ENCODE peak calls at places on chromosomes 7 and 10, in nine cellular contexts. W, Q, Z, M, T, B, C, G and S are unnamed samples.

GRCh38 chr7:139431010-139431409 is 52.5 kb downstream of the KLRG2 start:
- DNase-seq in W (no peak), B (no peak), M (no peak), Q (no peak), G (no peak), T (no peak), C (no peak), Z (no peak), S (no peak)

GRCh38 chr7:20539201-20539600 is 76.3 kb upstream of the ABCB5 start:
- DNase-seq in W (no peak), Q (peak), M (no peak), T (no peak), B (no peak), C (no peak), G (no peak), Z (no peak), S (no peak)

GRCh38 chr10:29328988-29329387 is 40.1 kb downstream of the LYZL1 start:
- DNase-seq in Z (peak), W (peak), G (no peak), C (peak), B (no peak), M (peak), T (no peak), Q (no peak), S (peak)

GRCh38 chr10:115355162-115355760 is 262.1 kb downstream of the ATRNL1 start:
- DNase-seq in Q (peak), G (peak), M (peak), W (peak), C (no peak), T (peak), Z (peak), B (no peak), S (no peak)

GRCh38 chr7:137932881-137933269 is 69.0 kb downstream of the CREB3L2 start:
- DNase-seq in Q (no peak), G (no peak), B (no peak), W (peak), M (no peak), T (no peak), Z (peak), C (peak), S (peak)

GRCh38 chr7:46360811-46361210 is 439.7 kb upstream of the IGFBP3 start:
- DNase-seq in G (no peak), T (no peak), Q (no peak), W (no peak), B (no peak), C (no peak), Z (no peak), M (no peak), S (no peak)

GRCh38 chr7:39530996-39531395 is 35.2 kb upstream of the YAE1 start:
- DNase-seq in Q (no peak), G (no peak), M (no peak), Z (no peak), W (no peak), C (no peak), T (no peak), B (no peak), S (no peak)

GRCh38 chr10:124045794-124046355 is 47.5 kb downstream of the CHST15 start:
- DNase-seq in M (no peak), T (no peak), G (no peak), Q (no peak), B (no peak), C (no peak), Z (no peak), W (no peak), S (no peak)

GRCh38 chr10:131702521-131703356 is 198.1 kb upstream of the PPP2R2D start:
- DNase-seq in Q (no peak), W (no peak), B (no peak), C (no peak), Z (no peak), T (no peak), M (no peak), G (no peak), S (no peak)

GRCh38 chr7:51346136-51346535 is 29.5 kb upstream of the COBL start:
- DNase-seq in W (no peak), C (no peak), B (no peak), M (no peak), G (no peak), Z (no peak), Q (no peak), T (no peak), S (no peak)

GRCh38 chr10:14860782-14861181 is 17.9 kb upstream of the SUV39H2 start:
- DNase-seq in C (no peak), W (no peak), M (no peak), G (no peak), Q (no peak), B (no peak), T (no peak), Z (no peak), S (no peak)

GRCh38 chr10:89283988-89284475 is 17.8 kb upstream of the IFIT2 start:
- DNase-seq in M (no peak), B (no peak), Q (no peak), W (peak), C (peak), G (no peak), Z (peak), T (peak), S (peak)

GRCh38 chr10:13528875-13529713 is at the start of gene BEND7:
- DNase-seq in W (peak), G (peak), Z (no peak), M (no peak), T (peak), B (no peak), Q (no peak), C (no peak), S (no peak)

GRCh38 chr10:109988231-109988630 is 19.6 kb upstream of the ADD3 start:
- DNase-seq in G (no peak), B (no peak), W (no peak), Z (no peak), C (no peak), T (no peak), M (no peak), Q (no peak), S (no peak)

GRCh38 chr7:102991077-102991539 is 78.3 kb downstream of the LRRC17 start:
- DNase-seq in M (no peak), C (no peak), Q (no peak), B (no peak), W (no peak), T (no peak), Z (no peak), G (no peak), S (no peak)

GRCh38 chr10:14063531-14064317 is 267.0 kb downstream of the FRMD4A start:
- DNase-seq in G (no peak), T (no peak), W (peak), M (peak), Q (no peak), B (no peak), Z (peak), C (peak), S (peak)

GRCh38 chr7:134827889-134828288 is 48.5 kb downstream of the CALD1 start:
- DNase-seq in M (peak), T (no peak), C (no peak), B (no peak), Q (no peak), G (no peak), W (peak), Z (no peak), S (peak)

GRCh38 chr7:35805876-35806275 is 5.0 kb downstream of the SEPTIN7 start:
- DNase-seq in G (peak), B (no peak), M (no peak), T (no peak), W (no peak), C (peak), Q (no peak), Z (no peak), S (no peak)

GRCh38 chr7:113652501-113652900 is 266.3 kb downstream of the PPP1R3A start:
- DNase-seq in W (peak), G (no peak), Q (no peak), C (no peak), B (no peak), M (no peak), Z (no peak), T (no peak), S (no peak)

GRCh38 chr7:116164552-116164951 is 45.8 kb upstream of the TES start:
- DNase-seq in M (no peak), T (no peak), W (peak), B (no peak), C (no peak), Q (no peak), Z (no peak), G (no peak), S (no peak)

GRCh38 chr10:117865945-117866344 is 180.8 kb downstream of the RAB11FIP2 start:
- DNase-seq in W (no peak), Z (no peak), C (no peak), G (no peak), Q (no peak), B (no peak), M (no peak), T (no peak), S (no peak)

GRCh38 chr10:69739561-69739960 is 62.1 kb upstream of the COL13A1 start:
- DNase-seq in C (no peak), T (no peak), Z (no peak), G (no peak), W (no peak), M (no peak), Q (no peak), B (no peak), S (no peak)

GRCh38 chr7:47284691-47285246 is 297.1 kb downstream of the TNS3 start:
- DNase-seq in G (no peak), C (no peak), Z (no peak), B (no peak), M (no peak), Q (no peak), W (no peak), T (no peak), S (no peak)

GRCh38 chr7:138904122-138904435 is 77.1 kb downstream of the KIAA1549 start:
- DNase-seq in Q (no peak), W (no peak), Z (no peak), C (peak), B (no peak), G (no peak), T (no peak), M (no peak), S (no peak)

GRCh38 chr10:60827791-60828488 is 49.7 kb downstream of the CDK1 start:
- DNase-seq in Q (no peak), M (no peak), B (no peak), T (no peak), C (no peak), G (no peak), Z (no peak), W (peak), S (no peak)

GRCh38 chr10:132928261-132928660 is 14.1 kb downstream of the CFAP46 start:
- DNase-seq in Q (no peak), Z (no peak), C (no peak), W (no peak), G (no peak), T (no peak), M (no peak), B (no peak), S (no peak)

GRCh38 chr7:40059057-40059456 is 75.4 kb downstream of the MPLKIP start:
- DNase-seq in M (no peak), Q (no peak), W (no peak), Z (no peak), T (no peak), B (no peak), G (no peak), C (no peak), S (no peak)

GRCh38 chr7:54785261-54785660 is 26.2 kb upstream of the SEC61G start:
- DNase-seq in T (no peak), Q (no peak), G (no peak), W (peak), M (no peak), C (no peak), B (no peak), Z (no peak), S (no peak)

GRCh38 chr10:17146888-17147287 is 17.3 kb upstream of the CUBN start:
- DNase-seq in M (no peak), B (no peak), Q (no peak), W (peak), C (no peak), T (no peak), Z (no peak), G (no peak), S (no peak)

GRCh38 chr7:17556247-17556646 is 257.8 kb downstream of the AHR start:
- DNase-seq in Q (no peak), W (no peak), B (no peak), T (no peak), C (no peak), Z (no peak), M (no peak), G (no peak), S (no peak)

GRCh38 chr10:3827266-3827665 is 42.3 kb upstream of the KLF6 start:
- DNase-seq in Z (no peak), W (no peak), B (no peak), C (no peak), Q (no peak), M (no peak), T (no peak), G (no peak), S (no peak)

GRCh38 chr7:130153251-130153908 is 51.8 kb downstream of the TMEM209 start:
- DNase-seq in C (no peak), G (no peak), T (no peak), B (no peak), M (no peak), W (no peak), Z (no peak), Q (no peak), S (no peak)

DNA sequence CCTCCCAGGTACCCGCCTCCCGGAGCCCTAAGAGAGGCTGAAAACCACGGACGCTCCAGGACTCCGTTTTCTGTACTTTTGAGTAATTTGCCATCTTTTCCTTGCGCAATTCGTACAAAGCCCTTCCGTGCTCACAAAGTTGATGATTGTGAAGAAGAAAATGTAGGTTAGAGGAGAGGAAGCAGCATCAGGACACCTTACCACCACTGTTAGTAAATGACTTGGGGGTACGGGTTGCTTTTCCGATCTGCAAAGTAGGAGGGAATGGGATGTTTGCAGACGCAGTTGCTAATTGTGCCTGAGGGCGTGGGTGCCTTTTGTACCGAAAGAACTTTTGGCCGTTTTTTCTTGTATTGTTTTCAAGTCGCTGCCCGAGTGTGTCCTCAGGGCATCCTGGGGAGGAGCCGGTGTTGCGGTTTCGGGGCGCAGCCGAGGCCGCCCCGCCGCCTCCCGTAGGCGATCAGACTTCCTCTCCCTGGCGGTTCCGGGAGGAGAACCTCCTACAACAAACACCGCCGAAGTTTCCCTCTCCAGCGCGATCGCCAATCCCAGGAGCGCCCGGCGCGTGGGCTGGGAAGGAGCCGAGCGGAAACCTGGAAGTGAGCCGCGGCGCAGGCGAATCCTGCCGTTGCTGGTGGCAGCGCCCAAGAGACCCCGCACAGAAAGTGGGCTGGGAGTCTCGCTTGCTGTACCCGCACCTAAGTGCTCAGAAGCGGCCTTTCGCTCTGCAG is 985 bp downstream of the PRR15 start:
- DNase-seq in M (no peak), B (no peak), Q (no peak), G (peak), W (peak), C (no peak), Z (peak), T (peak), S (peak)
- TF ChIP-seq CTCF in M (no peak), B (no peak), Q (no peak), G (no peak), W (no peak), C (no peak), Z (no peak), T (no peak), S (no peak)

GRCh38 chr7:132527467-132528410 is 48.5 kb downstream of the PLXNA4 start:
- DNase-seq in B (no peak), C (no peak), G (no peak), Q (no peak), W (no peak), T (no peak), Z (no peak), M (no peak), S (no peak)
- TF ChIP-seq CTCF in B (no peak), C (no peak), G (no peak), Q (no peak), W (no peak), T (no peak), Z (no peak), M (no peak), S (no peak)

GRCh38 chr7:32071466-32072091 is 1.4 kb upstream of the PDE1C start:
- DNase-seq in B (no peak), G (no peak), C (no peak), Q (no peak), M (no peak), Z (no peak), T (no peak), W (no peak), S (no peak)

GRCh38 chr7:32070406-32071360 is at the start of gene PDE1C:
- DNase-seq in T (peak), Z (no peak), M (no peak), B (no peak), Q (no peak), W (peak), G (no peak), C (no peak), S (no peak)

GRCh38 chr7:32073533-32073932 is 3.3 kb upstream of the PDE1C start:
- DNase-seq in W (no peak), G (no peak), C (no peak), M (no peak), Z (no peak), B (no peak), T (no peak), Q (no peak), S (no peak)

GRCh38 chr7:32070051-32070405 is 179 bp downstream of the PDE1C start:
- DNase-seq in G (no peak), Q (no peak), B (no peak), W (no peak), C (no peak), T (no peak), Z (no peak), M (no peak), S (no peak)

DNA sequence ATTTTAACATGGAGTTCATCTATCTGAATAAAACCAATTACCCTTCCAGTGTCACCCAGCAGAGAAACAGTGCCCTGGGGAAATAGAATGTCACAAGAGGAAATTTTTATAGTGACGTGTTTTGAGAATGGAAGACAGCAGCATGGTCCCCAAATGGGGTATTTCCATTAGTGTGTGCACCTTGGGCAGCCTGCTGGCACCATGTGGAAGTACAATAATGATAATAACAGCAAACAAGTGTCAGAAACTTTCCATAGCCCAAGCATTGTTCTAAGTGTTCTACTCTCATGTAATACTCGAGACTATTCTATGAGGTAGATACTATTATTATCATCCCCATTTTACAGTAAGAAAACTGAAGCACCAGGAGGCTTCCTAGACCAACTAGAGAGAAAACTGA is 2.2 kb upstream of the PDE1C start:
- DNase-seq in C (no peak), M (no peak), T (no peak), W (no peak), Q (no peak), G (no peak), Z (no peak), B (no peak), S (no peak)
- TF ChIP-seq CTCF in C (no peak), M (no peak), T (peak), W (peak), Q (no peak), G (no peak), Z (peak), B (no peak), S (no peak)

GRCh38 chr10:71971311-71971731 is 7.1 kb downstream of the CHST3 start:
- DNase-seq in M (no peak), B (no peak), Q (no peak), C (no peak), W (no peak), G (no peak), Z (no peak), T (no peak), S (no peak)

GRCh38 chr10:71969929-71970328 is 5.7 kb downstream of the CHST3 start:
- DNase-seq in C (no peak), Z (no peak), W (no peak), G (no peak), B (no peak), M (no peak), Q (no peak), T (no peak), S (peak)

GRCh38 chr10:71970869-71971268 is 6.7 kb downstream of the CHST3 start:
- DNase-seq in M (no peak), Q (no peak), Z (no peak), T (no peak), C (no peak), B (no peak), W (no peak), G (no peak), S (no peak)

GRCh38 chr10:71968553-71969474 is 4.6 kb downstream of the CHST3 start:
- DNase-seq in Q (no peak), W (peak), Z (no peak), T (no peak), B (no peak), M (no peak), C (no peak), G (no peak), S (no peak)

GRCh38 chr10:71970331-71970730 is 6.1 kb downstream of the CHST3 start:
- DNase-seq in W (no peak), T (peak), Q (no peak), C (no peak), B (no peak), G (no peak), M (no peak), Z (no peak), S (no peak)
- TF ChIP-seq CTCF in W (peak), T (no peak), Q (no peak), C (no peak), B (no peak), G (no peak), M (peak), Z (peak), S (peak)

DNA sequence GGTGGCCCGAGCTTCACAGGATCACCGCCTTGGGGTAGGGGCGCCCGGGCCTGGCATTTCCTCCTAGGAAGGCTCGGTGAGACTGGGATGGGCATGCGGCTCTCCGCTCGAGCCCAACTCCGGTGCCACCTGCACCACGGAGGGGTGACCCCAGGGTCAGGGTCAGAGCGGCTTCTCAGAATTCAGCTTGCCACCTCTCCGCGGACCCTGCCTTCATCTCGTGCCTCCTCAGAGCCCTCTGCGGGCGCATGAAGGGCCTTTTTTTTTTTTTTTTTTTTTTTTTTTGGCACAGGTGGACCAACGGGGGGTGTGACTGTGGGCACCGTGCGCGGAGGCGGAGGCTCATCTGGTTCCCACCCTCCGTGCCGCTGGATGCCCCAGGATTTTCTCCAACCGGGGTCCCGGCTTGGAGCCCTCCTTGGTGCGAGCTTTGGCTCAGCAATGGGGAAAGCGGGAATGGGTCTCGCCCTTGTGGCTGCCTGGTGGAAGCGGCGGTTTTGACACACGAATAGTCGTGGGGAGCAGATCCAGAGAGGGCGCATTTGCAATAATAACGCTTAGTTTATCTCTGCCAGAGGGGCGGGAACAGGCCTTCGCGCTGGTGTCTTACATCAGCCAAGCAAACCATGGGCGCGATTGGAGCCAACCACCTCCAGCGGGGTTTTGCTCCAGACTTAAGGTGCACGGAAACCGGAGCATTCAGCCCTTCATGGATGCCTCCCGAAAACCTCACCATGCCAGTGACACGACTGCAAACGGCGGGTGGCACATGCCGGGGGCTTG is 5.0 kb upstream of the TNRC18 start:
- DNase-seq in G (peak), Z (no peak), W (peak), M (peak), T (peak), Q (no peak), C (peak), B (no peak), S (peak)
- TF ChIP-seq CTCF in G (no peak), Z (peak), W (peak), M (peak), T (no peak), Q (no peak), C (no peak), B (no peak), S (peak)